ENCODE peak calls at places on chromosomes 12 and 14, in ten cellular contexts. S is left cardiac atrium, K is fibroblast of lung, R is retina, L is caudate nucleus, A is hepatic stellate cell, U is neuronal stem cell, I is transverse colon, Q is cardiac fibroblast, G is right atrium auricular region. X is an unnamed sample.

GRCh38 chr14:71437870-71438269 is 494.4 kb upstream of the RGS6 start:
- DNase-seq in S (no peak), K (no peak), R (no peak), L (no peak), A (no peak), U (no peak), I (no peak), Q (peak), G (no peak), X (no peak)

GRCh38 chr12:96195845-96196451 is 1.8 kb downstream of the ELK3 start:
- DNase-seq in S (peak), K (peak), R (peak), L (no peak), A (peak), U (no peak), I (peak), Q (peak), G (no peak), X (peak)

GRCh38 chr14:23013056-23014054 is 3.4 kb upstream of the C14orf93 start:
- DNase-seq in S (no peak), K (no peak), R (no peak), L (no peak), A (no peak), U (no peak), I (no peak), Q (no peak), G (no peak), X (no peak)

GRCh38 chr12:24034160-24034559 is 84.7 kb upstream of the SOX5 start:
- DNase-seq in S (no peak), K (peak), R (peak), L (no peak), A (no peak), U (peak), I (no peak), Q (no peak), G (no peak), X (no peak)

GRCh38 chr14:54737132-54737711 is 165.4 kb downstream of the GCH1 start:
- DNase-seq in S (no peak), K (peak), R (no peak), L (no peak), A (peak), U (no peak), I (no peak), Q (peak), G (no peak), X (peak)

GRCh38 chr12:50549885-50550284 is 45.1 kb downstream of the DIP2B start:
- DNase-seq in S (no peak), K (no peak), R (no peak), L (no peak), A (no peak), U (no peak), I (no peak), Q (no peak), G (no peak), X (no peak)

GRCh38 chr14:104221636-104222375 is 83.4 kb downstream of the KIF26A start:
- DNase-seq in S (no peak), K (no peak), R (no peak), L (no peak), A (no peak), U (no peak), I (no peak), Q (no peak), G (no peak), X (no peak)

GRCh38 chr14:96106891-96107290 is 67.7 kb downstream of the C14orf132 start:
- DNase-seq in S (no peak), K (no peak), R (no peak), L (no peak), A (no peak), U (no peak), I (no peak), Q (no peak), G (no peak), X (no peak)

GRCh38 chr14:100775831-100776591 is 49.3 kb downstream of the DLK1 start:
- DNase-seq in S (no peak), K (peak), R (peak), L (no peak), A (no peak), U (no peak), I (no peak), Q (no peak), G (no peak), X (no peak)

GRCh38 chr12:29517265-29517664 is 19.8 kb upstream of the OVCH1 start:
- DNase-seq in S (no peak), K (no peak), R (no peak), L (no peak), A (no peak), U (no peak), I (no peak), Q (no peak), G (no peak), X (no peak)

GRCh38 chr12:124848621-124849380 is 14.9 kb downstream of the SCARB1 start:
- DNase-seq in S (no peak), K (no peak), R (peak), L (peak), A (no peak), U (no peak), I (no peak), Q (no peak), G (no peak), X (no peak)